ENCODE peak calls at places on chromosomes 5 and 9, in nine cellular contexts. N is effector memory CD4-positive, alpha-beta T cell; L is NCI-H1105 treated with DMSO at 0.1 percent for 48 hours; Y is stimulated activated CD4-positive, alpha-beta T cell treated with anti-CD3 and anti-CD28 coated beads, Interleukin-2, amount 100 ng/mL, for 48 hours; M is GM19239; S is left lung; T is H7; G is RPMI7951; R is fibroblast of pulmonary artery. X is an unnamed sample.

GRCh38 chr5:97541864-97542263 is 358.8 kb upstream of the RIOK2 start:
- DNase-seq in N (no peak), L (no peak), Y (no peak), M (no peak), S (peak), T (no peak), G (no peak), R (no peak), X (no peak)

GRCh38 chr9:109382182-109382581 is 61.3 kb upstream of the EPB41L4B start:
- DNase-seq in N (no peak), L (no peak), Y (no peak), M (no peak), S (no peak), T (no peak), G (no peak), R (no peak), X (no peak)

GRCh38 chr5:8226148-8226547 is 357.2 kb downstream of the MTRR start:
- DNase-seq in N (no peak), L (no peak), Y (no peak), M (no peak), S (no peak), T (no peak), G (no peak), R (no peak), X (no peak)

GRCh38 chr5:14296533-14297331 is 153.6 kb downstream of the TRIO start:
- DNase-seq in N (no peak), L (no peak), Y (no peak), M (no peak), S (no peak), T (no peak), G (no peak), R (no peak), X (no peak)

GRCh38 chr9:137619240-137620090 is 660 bp downstream of the EHMT1 start:
- DNase-seq in N (no peak), L (peak), Y (no peak), M (no peak), S (peak), T (no peak), G (peak), R (peak), X (no peak)

GRCh38 chr9:68750786-68751185 is 45.7 kb downstream of the PIP5K1B start:
- DNase-seq in N (no peak), L (peak), Y (no peak), M (no peak), S (no peak), T (peak), G (no peak), R (no peak), X (no peak)

GRCh38 chr9:19470981-19471650 is 62.3 kb downstream of the ACER2 start:
- DNase-seq in N (no peak), L (no peak), Y (no peak), M (no peak), S (no peak), T (peak), G (no peak), R (peak), X (no peak)

GRCh38 chr5:41012318-41012717 is 58.8 kb downstream of the MROH2B start:
- DNase-seq in N (no peak), L (no peak), Y (no peak), M (no peak), S (no peak), T (no peak), G (no peak), R (no peak), X (no peak)

GRCh38 chr5:116872986-116873385 is 298.4 kb upstream of the SEMA6A start:
- DNase-seq in N (no peak), L (no peak), Y (no peak), M (no peak), S (no peak), T (no peak), G (no peak), R (peak), X (no peak)

GRCh38 chr9:76572205-76572550 is 113.2 kb downstream of the GCNT1 start:
- DNase-seq in N (no peak), L (no peak), Y (no peak), M (no peak), S (no peak), T (no peak), G (no peak), R (no peak), X (no peak)

GRCh38 chr5:66843065-66843464 is 246.9 kb downstream of the MAST4 start:
- DNase-seq in N (no peak), L (no peak), Y (no peak), M (no peak), S (no peak), T (no peak), G (no peak), R (no peak), X (no peak)

GRCh38 chr5:77907786-77908185 is 131.6 kb upstream of the TBCA start:
- DNase-seq in N (no peak), L (no peak), Y (no peak), M (no peak), S (no peak), T (no peak), G (no peak), R (no peak), X (no peak)

GRCh38 chr9:36543916-36544315 is 28.8 kb upstream of the MELK start:
- DNase-seq in N (no peak), L (no peak), Y (no peak), M (no peak), S (no peak), T (no peak), G (peak), R (peak), X (no peak)

GRCh38 chr5:165560641-165561040 is 2055.2 kb downstream of the MAT2B start:
- DNase-seq in N (no peak), L (no peak), Y (no peak), M (no peak), S (no peak), T (no peak), G (no peak), R (no peak), X (no peak)

GRCh38 chr5:72633649-72634048 is 126.4 kb upstream of the ZNF366 start:
- DNase-seq in N (no peak), L (no peak), Y (no peak), M (no peak), S (no peak), T (no peak), G (peak), R (peak), X (no peak)

GRCh38 chr5:144202725-144203124 is 32.1 kb downstream of the KCTD16 start:
- DNase-seq in N (no peak), L (no peak), Y (no peak), M (no peak), S (no peak), T (no peak), G (no peak), R (no peak), X (no peak)

GRCh38 chr5:94276751-94277150 is 341.7 kb downstream of the KIAA0825 start:
- DNase-seq in N (no peak), L (no peak), Y (no peak), M (no peak), S (no peak), T (no peak), G (no peak), R (peak), X (no peak)